ENCODE peak calls at places on chromosomes 11 and 22, in eight cellular contexts. L is left ventricle myocardium inferior, H is AG04450, Y is pancreas, E is ovary, V is endodermal cell, B is ascending aorta, K is breast epithelium. I is an unnamed sample.

GRCh38 chr11:88175707-88176066 is 444 bp upstream of the RAB38 start:
- DNase-seq in L (no peak), H (no peak), Y (no peak), E (no peak), V (peak; percentile 73), B (no peak), K (no peak), I (peak; percentile 11)

GRCh38 chr22:11628651-11629511 is 3899.1 kb upstream of the OR11H1 start:
- DNase-seq in L (no peak), H (no peak), Y (no peak), E (no peak), V (no peak), B (no peak), K (no peak), I (no peak)

GRCh38 chr11:8382436-8383053 is 118.9 kb upstream of the LMO1 start:
- DNase-seq in L (no peak), H (no peak), Y (no peak), E (no peak), V (no peak), B (no peak), K (peak; percentile 3), I (no peak)

GRCh38 chr11:32224580-32224979 is 133.7 kb downstream of the RCN1 start:
- DNase-seq in L (no peak), H (no peak), Y (no peak), E (no peak), V (no peak), B (no peak), K (no peak), I (no peak)

GRCh38 chr11:69644962-69645675 is 4.2 kb downstream of the CCND1 start:
- DNase-seq in L (no peak), H (no peak), Y (no peak), E (no peak), V (peak; percentile 66), B (no peak), K (no peak), I (no peak)

GRCh38 chr11:70490208-70490607 is 91.9 kb downstream of the CTTN start:
- DNase-seq in L (peak; percentile 5), H (no peak), Y (no peak), E (peak; percentile 4), V (no peak), B (no peak), K (no peak), I (no peak)

GRCh38 chr11:60165946-60166345 is 16.9 kb downstream of the MS4A6A start:
- DNase-seq in L (no peak), H (no peak), Y (no peak), E (no peak), V (no peak), B (no peak), K (no peak), I (no peak)

GRCh38 chr11:69400769-69401590 is 80.5 kb upstream of the LINC01488 start:
- DNase-seq in L (no peak), H (no peak), Y (no peak), E (no peak), V (no peak), B (no peak), K (no peak), I (no peak)

GRCh38 chr11:6568191-6568918 is 35.1 kb downstream of the RRP8 start:
- DNase-seq in L (peak; percentile 51), H (peak; percentile 38), Y (peak; percentile 73), E (peak; percentile 58), V (peak; percentile 81), B (no peak), K (no peak), I (peak; percentile 70)

GRCh38 chr11:2166091-2166851 is 5.3 kb upstream of the INS start:
- DNase-seq in L (no peak), H (no peak), Y (no peak), E (peak; percentile 46), V (peak; percentile 86), B (no peak), K (no peak), I (peak; percentile 21)

GRCh38 chr22:40346178-40347064 is at the start of gene ADSL:
- DNase-seq in L (peak; percentile 91), H (peak; percentile 56), Y (peak; percentile 89), E (peak; percentile 84), V (peak; percentile 96), B (peak; percentile 33), K (peak; percentile 70), I (peak; percentile 95)

GRCh38 chr22:49334976-49335375 is 492.7 kb downstream of the BRD1 start:
- DNase-seq in L (no peak), H (no peak), Y (no peak), E (no peak), V (no peak), B (no peak), K (no peak), I (no peak)

GRCh38 chr11:118436639-118437045 is 350 bp downstream of the KMT2A start:
- DNase-seq in L (no peak), H (no peak), Y (peak; percentile 43), E (no peak), V (peak; percentile 73), B (no peak), K (no peak), I (peak; percentile 53)

GRCh38 chr11:125701858-125702621 is 21.4 kb upstream of the ACRV1 start:
- DNase-seq in L (no peak), H (no peak), Y (no peak), E (no peak), V (peak; percentile 75), B (no peak), K (no peak), I (no peak)

GRCh38 chr22:38941488-38941987 is 15.9 kb upstream of the APOBEC3A start:
- DNase-seq in L (no peak), H (no peak), Y (no peak), E (no peak), V (no peak), B (no peak), K (peak; percentile 16), I (no peak)

GRCh38 chr11:122670131-122670530 is 14.6 kb downstream of the UBASH3B start:
- DNase-seq in L (no peak), H (no peak), Y (no peak), E (no peak), V (no peak), B (no peak), K (no peak), I (no peak)

GRCh38 chr22:21937041-21937820 is 15.4 kb downstream of the PPM1F start:
- DNase-seq in L (no peak), H (no peak), Y (no peak), E (no peak), V (no peak), B (no peak), K (peak; percentile 65), I (no peak)

GRCh38 chr22:28930357-28931007 is 47.1 kb downstream of the ZNRF3 start:
- DNase-seq in L (no peak), H (no peak), Y (no peak), E (no peak), V (no peak), B (no peak), K (no peak), I (peak; percentile 47)

DNA sequence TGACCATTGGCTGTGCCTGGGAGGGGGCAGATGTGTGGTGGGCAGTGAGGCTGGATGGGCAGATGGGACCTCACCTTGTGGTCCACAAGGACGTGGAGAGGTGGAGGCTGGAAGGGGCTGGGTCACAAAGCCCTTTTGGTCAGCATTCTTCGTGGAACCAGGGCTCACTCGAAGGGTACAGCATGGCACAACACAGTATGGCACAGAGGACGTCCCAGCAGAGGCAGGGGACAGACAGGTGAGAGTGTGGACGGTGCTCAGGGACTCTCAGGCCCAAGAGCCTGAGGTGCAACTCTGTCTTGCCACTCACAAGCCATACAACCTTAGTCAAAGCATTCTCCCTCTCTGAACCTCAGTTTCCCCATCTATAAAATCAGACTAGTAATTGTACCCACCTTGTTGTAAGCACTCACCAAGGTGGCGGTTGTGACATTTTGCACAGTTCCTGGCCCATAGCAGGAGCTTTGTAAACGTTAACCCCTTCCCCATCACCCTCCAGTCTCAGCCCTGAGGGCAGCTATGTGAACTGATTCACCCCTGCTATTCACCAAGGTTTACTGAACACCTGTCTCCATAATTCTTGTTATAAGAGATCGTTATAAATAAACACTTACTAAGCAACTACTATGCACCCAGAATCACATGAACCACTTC is 11.6 kb upstream of the TSKU start:
- DNase-seq in L (no peak), H (no peak), Y (no peak), E (no peak), V (no peak), B (no peak), K (no peak), I (no peak)
- H3K27ac ChIP-seq in L (peak overlapping the region; percentile 83), H (peak overlapping the region; percentile 98), Y (no peak overlapping the region), E (peak overlapping the region; percentile 58), V (no peak overlapping the region), B (peak overlapping the region; percentile 87), K (peak overlapping the region; percentile 94), I (no peak overlapping the region)

GRCh38 chr11:120180571-120181445 is 30.0 kb upstream of the OAF start:
- DNase-seq in L (no peak), H (no peak), Y (no peak), E (no peak), V (peak; percentile 78), B (no peak), K (peak; percentile 13), I (no peak)
- TF ChIP-seq CTCF in L (no peak), H (peak; percentile 32), Y (no peak), E (no peak), V (peak; percentile 70), B (no peak), K (no peak), I (peak; percentile 38)

DNA sequence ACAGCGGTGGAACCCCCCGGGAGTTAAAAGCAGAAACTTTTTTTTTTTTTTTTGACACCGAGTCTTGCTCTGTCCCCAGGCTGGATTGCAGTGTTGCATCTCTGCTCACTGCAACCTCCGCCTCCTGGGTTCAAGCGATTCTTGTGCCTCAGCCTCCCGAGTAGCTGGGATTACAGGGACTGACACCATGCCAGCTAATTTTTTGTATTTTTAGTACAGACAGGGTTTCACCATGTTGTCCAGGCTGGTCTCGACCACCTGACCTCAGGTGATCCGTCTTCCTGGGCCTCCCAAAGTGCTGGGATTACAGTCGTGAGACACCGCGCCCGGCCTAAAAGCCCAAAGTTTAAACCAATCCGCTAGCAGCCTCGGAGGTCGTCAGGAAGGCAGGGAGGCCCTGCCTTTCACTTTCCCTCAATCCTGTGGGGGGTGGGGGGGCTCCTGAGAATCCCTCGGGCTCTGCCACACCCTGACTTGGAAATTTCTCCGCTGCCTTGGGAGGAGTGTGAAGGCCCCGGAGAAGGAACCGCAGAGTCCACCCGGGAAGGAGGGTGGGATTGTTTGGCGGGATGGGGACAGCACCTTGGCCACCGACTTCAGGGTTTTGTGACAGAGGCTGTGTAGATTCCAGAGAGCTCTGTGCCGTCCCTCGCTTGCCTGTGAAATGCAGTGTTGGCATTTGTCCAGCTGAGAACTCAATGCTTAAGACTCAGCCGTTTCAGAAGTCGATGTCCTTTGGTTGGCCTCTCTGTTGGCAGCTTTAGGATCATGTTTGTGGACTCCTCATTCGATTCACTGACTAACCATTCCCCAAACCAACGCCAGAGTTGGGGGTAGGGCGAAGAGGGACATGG is 1.0 kb downstream of the ARHGAP8 start:
- DNase-seq in L (no peak), H (no peak), Y (no peak), E (no peak), V (peak; percentile 69), B (no peak), K (peak; percentile 65), I (peak; percentile 64)
- H3K4me3 ChIP-seq in L (no peak overlapping the region), H (no peak overlapping the region), Y (peak overlapping the region; percentile 72), E (no peak overlapping the region), V (peak overlapping the region; percentile 81), B (no peak overlapping the region), K (peak overlapping the region; percentile 70), I (peak overlapping the region; percentile 47)

DNA sequence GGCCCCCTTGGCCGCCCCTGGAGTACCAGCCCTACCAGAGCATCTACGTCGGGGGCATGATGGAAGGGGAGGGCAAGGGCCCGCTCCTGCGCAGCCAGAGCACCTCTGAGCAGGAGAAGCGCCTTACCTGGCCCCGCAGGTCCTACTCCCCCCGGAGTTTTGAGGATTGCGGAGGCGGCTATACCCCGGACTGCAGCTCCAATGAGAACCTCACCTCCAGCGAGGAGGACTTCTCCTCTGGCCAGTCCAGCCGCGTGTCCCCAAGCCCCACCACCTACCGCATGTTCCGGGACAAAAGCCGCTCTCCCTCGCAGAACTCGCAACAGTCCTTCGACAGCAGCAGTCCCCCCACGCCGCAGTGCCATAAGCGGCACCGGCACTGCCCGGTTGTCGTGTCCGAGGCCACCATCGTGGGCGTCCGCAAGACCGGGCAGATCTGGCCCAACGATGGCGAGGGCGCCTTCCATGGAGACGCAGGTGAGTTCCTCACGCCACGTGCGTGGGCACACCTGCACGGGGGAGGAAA is 1.5 kb downstream of the BCR start:
- DNase-seq in L (no peak), H (no peak), Y (no peak), E (no peak), V (no peak), B (no peak), K (no peak), I (no peak)
- H3K27ac ChIP-seq in L (no peak overlapping the region), H (no peak overlapping the region), Y (no peak overlapping the region), E (no peak overlapping the region), V (no peak overlapping the region), B (peak overlapping the region; percentile 70), K (peak overlapping the region; percentile 86), I (no peak overlapping the region)

I was measured in cardiac muscle cell.